ENCODE peak calls at places on chromosomes 13 and 19, in five cellular contexts. B is fibroblast of lung, M is neural progenitor cell, P is ovary, A is left ventricle myocardium inferior. Z is an unnamed sample. For H3K4me1, the result is how much of the 10 kb centered on the place peaks cover.

GRCh38 chr13:73440296-73440895 is 381.6 kb downstream of the KLF5 start:
- DNase-seq in B (no peak), M (peak), P (no peak), A (no peak), Z (no peak)

GRCh38 chr13:106534844-106535551 is 464 bp downstream of the EFNB2 start:
- DNase-seq in B (peak), M (no peak), P (peak), A (peak), Z (no peak)

GRCh38 chr19:13315495-13315894 is 165.3 kb downstream of the IER2 start:
- DNase-seq in B (no peak), M (no peak), P (no peak), A (no peak), Z (no peak)

GRCh38 chr19:2337329-2337707 is 8.8 kb downstream of the SPPL2B start:
- DNase-seq in B (peak), M (peak), P (peak), A (no peak), Z (no peak)

GRCh38 chr19:40104754-40105153 is 14.0 kb upstream of the ZNF780A start:
- DNase-seq in B (no peak), M (no peak), P (no peak), A (no peak), Z (no peak)

GRCh38 chr19:47047931-47048399 is 459 bp downstream of the TMEM160 start:
- DNase-seq in B (peak), M (peak), P (peak), A (peak), Z (peak)

GRCh38 chr13:91312324-91312723 is 35.2 kb upstream of the MIR17HG start:
- DNase-seq in B (no peak), M (no peak), P (no peak), A (no peak), Z (no peak)

GRCh38 chr13:111584101-111584500 is 263.7 kb downstream of the TEX29 start:
- DNase-seq in B (no peak), M (no peak), P (no peak), A (no peak), Z (no peak)

GRCh38 chr13:78478183-78478582 is 125.2 kb downstream of the POU4F1 start:
- DNase-seq in B (no peak), M (peak), P (no peak), A (no peak), Z (no peak)

GRCh38 chr19:46659151-46660007 is 1.6 kb downstream of the DACT3 start:
- DNase-seq in B (no peak), M (peak), P (peak), A (no peak), Z (no peak)

GRCh38 chr19:41754596-41754995 is 734 bp upstream of the CEACAM6 start:
- DNase-seq in B (no peak), M (no peak), P (no peak), A (no peak), Z (no peak)

GRCh38 chr19:43432866-43433673 is 18.4 kb downstream of the TEX101 start:
- DNase-seq in B (peak), M (peak), P (peak), A (peak), Z (peak)

GRCh38 chr13:103898481-103898880 is 832.3 kb upstream of the SLC10A2 start:
- DNase-seq in B (no peak), M (no peak), P (no peak), A (no peak), Z (no peak)

GRCh38 chr13:30422056-30422914 is at the start of gene UBE2L5:
- DNase-seq in B (peak), M (peak), P (peak), A (peak), Z (peak)

GRCh38 chr19:4575267-4575793 is 15.8 kb upstream of the SEMA6B start:
- DNase-seq in B (peak), M (peak), P (peak), A (peak), Z (peak)

GRCh38 chr19:33524024-33524664 is 2.6 kb upstream of the PEPD start:
- DNase-seq in B (no peak), M (no peak), P (peak), A (no peak), Z (no peak)

GRCh38 chr19:32067686-32068085 is 277.7 kb upstream of the ZNF507 start:
- DNase-seq in B (no peak), M (peak), P (no peak), A (no peak), Z (no peak)

GRCh38 chr13:29846475-29847256 is 3.8 kb downstream of the UBL3 start:
- DNase-seq in B (no peak), M (no peak), P (no peak), A (no peak), Z (no peak)

GRCh38 chr13:114110091-114110829 is 22.2 kb downstream of the RASA3 start:
- DNase-seq in B (no peak), M (peak), P (no peak), A (no peak), Z (peak)

GRCh38 chr13:30364876-30365275 is 57.4 kb upstream of the UBE2L5 start:
- DNase-seq in B (peak), M (no peak), P (no peak), A (no peak), Z (no peak)

GRCh38 chr19:1216756-1217155 is 11.2 kb downstream of the STK11 start:
- DNase-seq in B (no peak), M (no peak), P (no peak), A (no peak), Z (no peak)
- H3K4me1 ChIP-seq in B (under half), M (under half), P (under half), A (half or more), Z (half or more)

GRCh38 chr19:17303167-17303939 is at the start of gene ABHD8:
- DNase-seq in B (peak), M (peak), P (peak), A (peak), Z (peak)
- TF ChIP-seq CTCF in B (peak), M (peak), P (peak), A (peak), Z (peak)

GRCh38 chr19:53971608-53972007 is 8.9 kb downstream of the CACNG8 start:
- DNase-seq in B (no peak), M (no peak), P (no peak), A (no peak), Z (no peak)
- H3K4me3 ChIP-seq in B (no peak), M (no peak), P (no peak), A (no peak), Z (no peak)

GRCh38 chr19:35087393-35087792 is 28.2 kb upstream of the FXYD3 start:
- DNase-seq in B (no peak), M (no peak), P (no peak), A (no peak), Z (no peak)

GRCh38 chr19:35085947-35086346 is 29.7 kb upstream of the FXYD3 start:
- DNase-seq in B (no peak), M (no peak), P (no peak), A (no peak), Z (no peak)

GRCh38 chr19:35084078-35084762 is 31.4 kb upstream of the FXYD3 start:
- DNase-seq in B (no peak), M (no peak), P (no peak), A (no peak), Z (no peak)

GRCh38 chr19:35088514-35088913 is 27.1 kb upstream of the FXYD3 start:
- DNase-seq in B (peak), M (no peak), P (no peak), A (no peak), Z (no peak)

DNA sequence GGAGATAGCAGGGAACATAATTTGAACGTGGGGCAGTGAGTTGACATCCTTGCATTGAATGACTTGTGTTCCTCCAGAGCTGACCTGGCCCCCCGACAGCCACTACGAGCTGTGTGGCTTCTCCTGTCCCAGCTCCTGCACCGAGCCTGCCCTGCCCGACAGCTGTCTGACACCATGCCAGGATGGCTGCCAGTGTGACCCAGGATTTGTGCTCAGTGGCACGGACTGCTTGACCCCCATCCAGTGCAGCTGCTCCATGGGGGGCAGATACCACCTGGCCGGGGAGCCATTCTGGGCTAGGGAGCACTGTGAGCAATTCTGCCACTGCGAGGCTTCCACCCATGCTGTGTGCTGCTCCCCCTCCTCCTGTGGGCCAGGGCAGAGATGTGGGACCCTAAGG is 29.2 kb upstream of the FXYD3 start:
- DNase-seq in B (no peak), M (no peak), P (no peak), A (no peak), Z (no peak)
- H3K4me1 ChIP-seq in B (under half), M (under half), P (under half), A (under half), Z (under half)

GRCh38 chr19:58572818-58573657 is at the start of gene MZF1:
- DNase-seq in B (peak), M (peak), P (peak), A (peak), Z (peak)
- TF ChIP-seq CTCF in B (no peak), M (peak), P (peak), A (no peak), Z (peak)

GRCh38 chr19:35811317-35812219 is 1.1 kb downstream of the PRODH2 start:
- DNase-seq in B (no peak), M (no peak), P (no peak), A (no peak), Z (no peak)
- H3K4me3 ChIP-seq in B (no peak), M (no peak), P (no peak), A (no peak), Z (no peak)

DNA sequence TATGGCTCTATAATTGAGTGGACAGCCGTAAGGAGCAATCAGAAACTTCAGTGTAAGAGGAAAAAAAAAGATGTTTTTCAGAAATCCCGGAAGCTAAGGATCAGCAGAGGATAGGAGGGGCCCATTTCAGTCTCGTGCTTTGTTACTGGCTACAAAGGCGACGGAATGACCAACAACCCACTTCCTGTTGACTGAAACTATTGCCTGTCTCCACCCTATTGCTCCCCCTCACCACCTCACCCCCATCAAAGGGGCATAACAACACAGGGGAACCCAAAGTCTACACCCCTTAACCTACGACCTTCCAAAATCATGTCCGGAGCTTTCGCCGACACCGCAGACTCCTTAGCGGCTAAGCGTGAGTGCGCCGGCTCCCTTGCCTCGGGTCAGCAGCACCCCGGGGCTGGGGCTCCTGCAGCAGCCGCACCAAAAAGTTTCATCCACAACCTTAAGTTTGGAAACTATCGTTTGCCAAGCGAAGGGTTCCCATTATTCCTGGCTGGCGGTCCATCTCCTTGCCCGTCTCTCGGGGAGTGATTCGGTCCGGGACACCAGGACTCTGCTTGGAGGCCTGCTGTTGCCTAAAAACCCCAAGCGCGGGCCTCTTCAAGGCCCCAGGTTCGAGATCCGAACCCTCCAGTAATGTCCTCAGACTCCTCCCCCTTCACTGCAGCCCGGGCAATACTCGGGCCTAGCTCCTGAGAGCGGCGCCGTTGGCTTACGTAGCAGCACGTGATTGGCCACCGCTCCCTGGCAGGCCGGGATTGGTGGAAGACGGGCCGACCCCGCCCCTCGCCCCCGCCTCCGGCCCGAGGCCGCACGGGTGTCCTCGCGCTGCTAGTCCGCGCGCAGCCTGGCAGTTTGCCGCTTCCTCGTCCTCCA is at the start of gene TPP2:
- DNase-seq in B (peak), M (peak), P (peak), A (peak), Z (peak)
- H3K4me1 ChIP-seq in B (under half), M (under half), P (under half), A (half or more), Z (under half)

GRCh38 chr19:1210227-1210538 is 4.6 kb downstream of the STK11 start:
- DNase-seq in B (peak), M (no peak), P (no peak), A (no peak), Z (no peak)

GRCh38 chr19:1206733-1207301 is 1.2 kb downstream of the STK11 start:
- DNase-seq in B (no peak), M (no peak), P (no peak), A (no peak), Z (no peak)

GRCh38 chr19:1199531-1199930 is 6.0 kb upstream of the STK11 start:
- DNase-seq in B (no peak), M (no peak), P (no peak), A (no peak), Z (no peak)

GRCh38 chr19:1206063-1206732 is 620 bp downstream of the STK11 start:
- DNase-seq in B (no peak), M (peak), P (no peak), A (no peak), Z (no peak)

DNA sequence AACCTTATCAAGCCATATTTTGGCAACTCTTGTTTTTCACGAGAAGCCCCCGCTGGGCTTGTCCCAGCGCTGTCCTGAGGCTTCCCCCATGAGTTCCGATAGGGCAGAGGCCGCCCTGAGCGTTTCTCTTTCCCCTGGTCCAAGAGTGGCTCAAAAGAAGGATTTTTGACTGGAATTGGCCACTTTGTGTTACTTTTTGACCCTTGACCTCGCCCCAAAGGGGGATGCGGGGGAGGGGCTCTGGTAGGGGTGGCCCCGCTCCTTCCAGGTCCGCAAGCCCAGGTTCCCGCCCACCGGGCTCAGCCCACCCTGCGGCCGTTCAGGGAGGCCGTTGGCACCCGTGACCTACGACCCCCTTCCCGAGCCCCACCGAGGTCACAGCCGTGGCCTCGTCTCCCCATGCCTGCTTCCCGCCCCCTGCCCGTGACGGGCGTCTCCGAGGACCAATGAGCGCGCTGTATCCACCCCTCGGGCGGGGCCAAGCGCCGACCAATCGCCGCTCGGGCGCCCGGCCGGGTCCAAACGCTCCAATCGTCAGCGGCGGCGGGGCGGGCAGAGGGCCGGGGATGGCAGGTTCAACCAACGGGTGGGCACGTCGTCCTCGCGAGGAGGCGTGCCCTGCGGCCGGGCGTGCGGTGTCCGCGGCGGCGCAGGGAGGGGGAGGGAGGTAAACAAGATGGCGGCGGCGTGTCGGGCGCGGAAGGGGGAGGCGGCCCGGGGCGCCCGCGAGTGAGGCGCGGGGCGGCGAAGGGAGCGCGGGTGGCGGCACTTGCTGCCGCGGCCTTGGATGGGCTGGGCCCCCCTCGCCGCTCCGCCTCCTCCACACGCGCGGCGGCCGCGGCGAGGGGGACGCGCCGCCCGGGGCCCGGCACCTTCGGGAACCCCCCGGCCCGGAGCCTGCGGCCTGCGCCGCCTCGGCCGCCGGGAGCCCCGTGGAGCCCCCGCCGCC is at the start of gene STK11:
- DNase-seq in B (peak), M (peak), P (peak), A (peak), Z (peak)
- TF ChIP-seq CTCF in B (no peak), M (no peak), P (no peak), A (no peak), Z (no peak)

GRCh38 chr19:10292206-10292788 is 2.5 kb downstream of the ICAM5 start:
- DNase-seq in B (no peak), M (peak), P (peak), A (peak), Z (peak)
- H3K4me3 ChIP-seq in B (peak), M (peak), P (peak), A (peak), Z (peak)

DNA sequence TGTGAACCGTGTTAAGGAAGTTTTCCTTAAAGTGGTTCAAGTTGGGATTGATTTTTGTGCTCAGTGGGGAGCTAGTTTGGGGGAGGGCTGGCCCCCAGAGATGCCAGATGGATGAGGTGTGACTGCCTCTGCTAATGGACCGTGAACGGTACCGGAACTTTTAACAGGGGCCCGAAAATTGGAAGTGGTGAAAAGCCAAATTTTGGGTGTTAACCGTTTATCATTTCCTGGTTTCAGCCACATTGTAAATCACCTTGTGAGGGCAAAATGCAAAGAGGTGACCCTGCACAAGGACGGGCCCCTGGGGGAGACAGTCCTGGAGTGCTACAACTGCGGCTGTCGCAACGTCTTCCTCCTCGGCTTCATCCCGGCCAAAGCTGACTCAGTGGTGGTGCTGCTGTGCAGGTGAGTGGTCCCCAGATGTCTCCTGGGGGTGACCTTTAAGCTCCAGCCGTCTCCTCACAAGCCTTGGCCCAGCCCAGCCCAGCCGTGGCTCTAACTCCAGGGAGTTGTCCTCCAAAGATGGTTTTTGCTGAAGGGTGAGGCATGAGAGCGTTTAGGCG is 18.2 kb downstream of the UPF1 start:
- DNase-seq in B (no peak), M (no peak), P (no peak), A (no peak), Z (no peak)
- H3K4me1 ChIP-seq in B (under half), M (under half), P (under half), A (half or more), Z (under half)

Z was measured in heart left ventricle.